ENCODE peak calls at places on chromosome 19, in seven cellular contexts. One of them, this sample, is unnamed.

GRCh38 chr19:16338470-16339360 is 14.1 kb downstream of the KLF2 start:
- DNase-seq in adipocyte: peak; percentile 81
- DNase-seq in effector memory CD4-positive, alpha-beta T cell: peak; percentile 28
- DNase-seq in Karpas-422: no peak
- DNase-seq in HCT116: peak; percentile 56
- DNase-seq in body of pancreas: no peak
- DNase-seq in stomach: no peak
- DNase-seq in this sample: no peak

GRCh38 chr19:43555185-43555770 is 20.0 kb downstream of the XRCC1 start:
- DNase-seq in adipocyte: peak; percentile 73
- DNase-seq in effector memory CD4-positive, alpha-beta T cell: peak; percentile 64
- DNase-seq in Karpas-422: peak; percentile 89
- DNase-seq in HCT116: no peak
- DNase-seq in body of pancreas: peak; percentile 71
- DNase-seq in stomach: peak; percentile 78
- DNase-seq in this sample: peak; percentile 71

GRCh38 chr19:50173144-50173543 is 10.1 kb upstream of the IZUMO2 start:
- DNase-seq in adipocyte: no peak
- DNase-seq in effector memory CD4-positive, alpha-beta T cell: no peak
- DNase-seq in Karpas-422: no peak
- DNase-seq in HCT116: no peak
- DNase-seq in body of pancreas: no peak
- DNase-seq in stomach: peak; percentile 39
- DNase-seq in this sample: no peak

GRCh38 chr19:14814982-14815381 is 20.0 kb downstream of the OR7A5 start:
- DNase-seq in adipocyte: no peak
- DNase-seq in effector memory CD4-positive, alpha-beta T cell: no peak
- DNase-seq in Karpas-422: no peak
- DNase-seq in HCT116: no peak
- DNase-seq in body of pancreas: no peak
- DNase-seq in stomach: no peak
- DNase-seq in this sample: no peak

GRCh38 chr19:42081584-42082258 is 5.8 kb downstream of the ZNF574 start:
- DNase-seq in adipocyte: peak; percentile 57
- DNase-seq in effector memory CD4-positive, alpha-beta T cell: no peak
- DNase-seq in Karpas-422: peak; percentile 83
- DNase-seq in HCT116: no peak
- DNase-seq in body of pancreas: peak; percentile 36
- DNase-seq in stomach: no peak
- DNase-seq in this sample: no peak

GRCh38 chr19:30692517-30692870 is 320.3 kb downstream of the ZNF536 start:
- DNase-seq in adipocyte: peak; percentile 41
- DNase-seq in effector memory CD4-positive, alpha-beta T cell: no peak
- DNase-seq in Karpas-422: no peak
- DNase-seq in HCT116: no peak
- DNase-seq in body of pancreas: no peak
- DNase-seq in stomach: no peak
- DNase-seq in this sample: no peak

GRCh38 chr19:28615966-28616365 is 597.0 kb downstream of the UQCRFS1 start:
- DNase-seq in adipocyte: no peak
- DNase-seq in effector memory CD4-positive, alpha-beta T cell: no peak
- DNase-seq in Karpas-422: no peak
- DNase-seq in HCT116: no peak
- DNase-seq in body of pancreas: no peak
- DNase-seq in stomach: no peak
- DNase-seq in this sample: no peak

GRCh38 chr19:53878786-53879144 is 3.2 kb upstream of the PRKCG start:
- DNase-seq in adipocyte: no peak
- DNase-seq in effector memory CD4-positive, alpha-beta T cell: no peak
- DNase-seq in Karpas-422: peak; percentile 14
- DNase-seq in HCT116: no peak
- DNase-seq in body of pancreas: no peak
- DNase-seq in stomach: no peak
- DNase-seq in this sample: no peak

GRCh38 chr19:7902796-7903243 is 857 bp upstream of the MAP2K7 start:
- DNase-seq in adipocyte: no peak
- DNase-seq in effector memory CD4-positive, alpha-beta T cell: no peak
- DNase-seq in Karpas-422: no peak
- DNase-seq in HCT116: no peak
- DNase-seq in body of pancreas: no peak
- DNase-seq in stomach: no peak
- DNase-seq in this sample: no peak

GRCh38 chr19:23409392-23410048 is 14.2 kb upstream of the ZNF91 start:
- DNase-seq in adipocyte: no peak
- DNase-seq in effector memory CD4-positive, alpha-beta T cell: no peak
- DNase-seq in Karpas-422: no peak
- DNase-seq in HCT116: no peak
- DNase-seq in body of pancreas: no peak
- DNase-seq in stomach: no peak
- DNase-seq in this sample: no peak

GRCh38 chr19:19659646-19660245 is 3.7 kb downstream of the ATP13A1 start:
- DNase-seq in adipocyte: no peak
- DNase-seq in effector memory CD4-positive, alpha-beta T cell: no peak
- DNase-seq in Karpas-422: no peak
- DNase-seq in HCT116: no peak
- DNase-seq in body of pancreas: no peak
- DNase-seq in stomach: no peak
- DNase-seq in this sample: no peak

GRCh38 chr19:55311797-55312196 is 13.3 kb downstream of the TMEM150B start:
- DNase-seq in adipocyte: no peak
- DNase-seq in effector memory CD4-positive, alpha-beta T cell: no peak
- DNase-seq in Karpas-422: no peak
- DNase-seq in HCT116: no peak
- DNase-seq in body of pancreas: no peak
- DNase-seq in stomach: no peak
- DNase-seq in this sample: no peak

GRCh38 chr19:15129856-15130580 is 22.8 kb downstream of the SYDE1 start:
- DNase-seq in adipocyte: no peak
- DNase-seq in effector memory CD4-positive, alpha-beta T cell: no peak
- DNase-seq in Karpas-422: peak; percentile 15
- DNase-seq in HCT116: peak; percentile 16
- DNase-seq in body of pancreas: peak; percentile 53
- DNase-seq in stomach: no peak
- DNase-seq in this sample: no peak

GRCh38 chr19:6372594-6373095 is at the start of gene ALKBH7:
- DNase-seq in adipocyte: peak; percentile 100
- DNase-seq in effector memory CD4-positive, alpha-beta T cell: peak; percentile 94
- DNase-seq in Karpas-422: peak; percentile 100
- DNase-seq in HCT116: peak; percentile 100
- DNase-seq in body of pancreas: peak; percentile 100
- DNase-seq in stomach: peak; percentile 99
- DNase-seq in this sample: peak; percentile 98

GRCh38 chr19:39413269-39413902 is 917 bp downstream of the PLEKHG2 start:
- DNase-seq in adipocyte: peak; percentile 82
- DNase-seq in effector memory CD4-positive, alpha-beta T cell: no peak
- DNase-seq in Karpas-422: peak; percentile 76
- DNase-seq in HCT116: no peak
- DNase-seq in body of pancreas: no peak
- DNase-seq in stomach: no peak
- DNase-seq in this sample: no peak

GRCh38 chr19:16535381-16535780 is 6.9 kb downstream of the CHERP start:
- DNase-seq in adipocyte: no peak
- DNase-seq in effector memory CD4-positive, alpha-beta T cell: no peak
- DNase-seq in Karpas-422: no peak
- DNase-seq in HCT116: no peak
- DNase-seq in body of pancreas: no peak
- DNase-seq in stomach: no peak
- DNase-seq in this sample: no peak

GRCh38 chr19:40055832-40056504 is at the start of gene ZNF780B:
- DNase-seq in adipocyte: peak; percentile 82
- DNase-seq in effector memory CD4-positive, alpha-beta T cell: peak; percentile 43
- DNase-seq in Karpas-422: peak; percentile 90
- DNase-seq in HCT116: peak; percentile 19
- DNase-seq in body of pancreas: peak; percentile 51
- DNase-seq in stomach: peak; percentile 67
- DNase-seq in this sample: peak; percentile 52

GRCh38 chr19:52992109-52993004 is 21.4 kb upstream of the ERVV-1 start:
- DNase-seq in adipocyte: no peak
- DNase-seq in effector memory CD4-positive, alpha-beta T cell: no peak
- DNase-seq in Karpas-422: no peak
- DNase-seq in HCT116: no peak
- DNase-seq in body of pancreas: peak; percentile 20
- DNase-seq in stomach: peak; percentile 27
- DNase-seq in this sample: no peak

GRCh38 chr19:39542198-39542597 is 2.2 kb upstream of the EID2 start:
- DNase-seq in adipocyte: no peak
- DNase-seq in effector memory CD4-positive, alpha-beta T cell: no peak
- DNase-seq in Karpas-422: no peak
- DNase-seq in HCT116: no peak
- DNase-seq in body of pancreas: no peak
- DNase-seq in stomach: no peak
- DNase-seq in this sample: no peak

GRCh38 chr19:2668188-2668763 is 34.2 kb downstream of the GNG7 start:
- DNase-seq in adipocyte: no peak
- DNase-seq in effector memory CD4-positive, alpha-beta T cell: no peak
- DNase-seq in Karpas-422: peak; percentile 78
- DNase-seq in HCT116: no peak
- DNase-seq in body of pancreas: no peak
- DNase-seq in stomach: no peak
- DNase-seq in this sample: no peak
- H3K4me3 ChIP-seq in adipocyte: no peak overlapping the region
- H3K4me3 ChIP-seq in effector memory CD4-positive, alpha-beta T cell: no peak overlapping the region
- H3K4me3 ChIP-seq in Karpas-422: peak overlapping the region; percentile 56
- H3K4me3 ChIP-seq in HCT116: no peak overlapping the region
- H3K4me3 ChIP-seq in body of pancreas: no peak overlapping the region
- H3K4me3 ChIP-seq in stomach: no peak overlapping the region
- H3K4me3 ChIP-seq in this sample: no peak overlapping the region

GRCh38 chr19:33217881-33218280 is 7.8 kb downstream of the SLC7A10 start:
- DNase-seq in adipocyte: no peak
- DNase-seq in effector memory CD4-positive, alpha-beta T cell: no peak
- DNase-seq in Karpas-422: no peak
- DNase-seq in HCT116: no peak
- DNase-seq in body of pancreas: no peak
- DNase-seq in stomach: no peak
- DNase-seq in this sample: no peak
- H3K27me3 ChIP-seq in adipocyte: peaks cover 22% of the 10 kb centered on the region
- H3K27me3 ChIP-seq in effector memory CD4-positive, alpha-beta T cell: no peaks in the 10 kb centered on the region
- H3K27me3 ChIP-seq in Karpas-422: no peaks in the 10 kb centered on the region
- H3K27me3 ChIP-seq in HCT116: no peaks in the 10 kb centered on the region
- H3K27me3 ChIP-seq in body of pancreas: no peaks in the 10 kb centered on the region
- H3K27me3 ChIP-seq in stomach: no peaks in the 10 kb centered on the region
- H3K27me3 ChIP-seq in this sample: no peaks in the 10 kb centered on the region

GRCh38 chr19:1103691-1104451 is at the start of gene GPX4:
- DNase-seq in adipocyte: peak; percentile 100
- DNase-seq in effector memory CD4-positive, alpha-beta T cell: peak; percentile 96
- DNase-seq in Karpas-422: peak; percentile 100
- DNase-seq in HCT116: peak; percentile 98
- DNase-seq in body of pancreas: peak; percentile 100
- DNase-seq in stomach: peak; percentile 100
- DNase-seq in this sample: peak; percentile 96

GRCh38 chr19:1105217-1105872 is 1.6 kb downstream of the GPX4 start:
- DNase-seq in adipocyte: peak; percentile 28
- DNase-seq in effector memory CD4-positive, alpha-beta T cell: no peak
- DNase-seq in Karpas-422: no peak
- DNase-seq in HCT116: no peak
- DNase-seq in body of pancreas: no peak
- DNase-seq in stomach: no peak
- DNase-seq in this sample: no peak

GRCh38 chr19:1104452-1105216 is 840 bp downstream of the GPX4 start:
- DNase-seq in adipocyte: peak; percentile 85
- DNase-seq in effector memory CD4-positive, alpha-beta T cell: peak; percentile 68
- DNase-seq in Karpas-422: peak; percentile 90
- DNase-seq in HCT116: no peak
- DNase-seq in body of pancreas: peak; percentile 71
- DNase-seq in stomach: peak; percentile 69
- DNase-seq in this sample: no peak

GRCh38 chr19:1101337-1101698 is 2.5 kb upstream of the GPX4 start:
- DNase-seq in adipocyte: no peak
- DNase-seq in effector memory CD4-positive, alpha-beta T cell: no peak
- DNase-seq in Karpas-422: no peak
- DNase-seq in HCT116: no peak
- DNase-seq in body of pancreas: no peak
- DNase-seq in stomach: peak; percentile 44
- DNase-seq in this sample: no peak

DNA sequence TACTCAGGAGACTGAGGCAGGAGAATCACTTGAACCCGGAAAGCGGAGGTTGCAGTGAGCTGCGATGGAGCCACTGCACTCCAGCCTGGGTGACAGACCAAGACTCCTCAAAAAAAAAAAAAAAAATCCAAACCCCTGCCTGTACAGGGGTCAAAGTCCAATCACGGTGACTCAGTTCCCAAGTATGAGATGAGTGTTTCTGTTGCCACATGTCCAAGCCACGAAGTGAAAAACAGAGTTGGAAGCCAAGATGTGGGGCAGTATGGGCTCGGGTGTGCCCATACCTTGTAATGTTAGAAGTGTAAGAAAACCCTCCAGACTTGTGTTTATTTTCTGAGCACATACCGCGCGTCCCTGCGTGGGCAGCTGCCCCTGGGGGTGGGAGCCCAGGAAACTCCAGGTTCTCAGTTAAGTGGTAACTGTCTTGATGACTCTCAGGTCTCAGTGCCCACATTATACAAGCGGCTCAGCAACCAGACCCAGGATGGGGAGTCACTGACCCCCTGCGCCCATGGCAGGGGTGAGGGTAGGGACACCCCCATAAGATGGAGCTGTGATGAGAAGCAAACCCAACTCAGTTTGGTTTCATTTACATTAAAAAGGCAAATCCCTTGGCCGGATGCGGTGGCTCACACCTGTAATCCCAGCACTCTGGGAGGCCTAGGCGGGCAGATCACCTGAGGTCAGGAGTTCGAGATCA is 1.2 kb upstream of the GPX4 start:
- DNase-seq in adipocyte: peak; percentile 97
- DNase-seq in effector memory CD4-positive, alpha-beta T cell: no peak
- DNase-seq in Karpas-422: no peak
- DNase-seq in HCT116: peak; percentile 95
- DNase-seq in body of pancreas: peak; percentile 89
- DNase-seq in stomach: peak; percentile 64
- DNase-seq in this sample: no peak
- H3K4me3 ChIP-seq in adipocyte: peak overlapping the region; percentile 63
- H3K4me3 ChIP-seq in effector memory CD4-positive, alpha-beta T cell: no peak overlapping the region
- H3K4me3 ChIP-seq in Karpas-422: no peak overlapping the region
- H3K4me3 ChIP-seq in HCT116: peak overlapping the region; percentile 59
- H3K4me3 ChIP-seq in body of pancreas: no peak overlapping the region
- H3K4me3 ChIP-seq in stomach: no peak overlapping the region
- H3K4me3 ChIP-seq in this sample: no peak overlapping the region

GRCh38 chr19:13017306-13018036 is 22.2 kb downstream of the NFIX start:
- DNase-seq in adipocyte: no peak
- DNase-seq in effector memory CD4-positive, alpha-beta T cell: no peak
- DNase-seq in Karpas-422: no peak
- DNase-seq in HCT116: no peak
- DNase-seq in body of pancreas: no peak
- DNase-seq in stomach: no peak
- DNase-seq in this sample: no peak

GRCh38 chr19:13019330-13019729 is 24.1 kb downstream of the NFIX start:
- DNase-seq in adipocyte: no peak
- DNase-seq in effector memory CD4-positive, alpha-beta T cell: no peak
- DNase-seq in Karpas-422: no peak
- DNase-seq in HCT116: no peak
- DNase-seq in body of pancreas: no peak
- DNase-seq in stomach: no peak
- DNase-seq in this sample: no peak

GRCh38 chr19:13016628-13017305 is 21.5 kb downstream of the NFIX start:
- DNase-seq in adipocyte: no peak
- DNase-seq in effector memory CD4-positive, alpha-beta T cell: no peak
- DNase-seq in Karpas-422: no peak
- DNase-seq in HCT116: no peak
- DNase-seq in body of pancreas: no peak
- DNase-seq in stomach: no peak
- DNase-seq in this sample: no peak

GRCh38 chr19:13020002-13020414 is 24.7 kb downstream of the NFIX start:
- DNase-seq in adipocyte: no peak
- DNase-seq in effector memory CD4-positive, alpha-beta T cell: no peak
- DNase-seq in Karpas-422: no peak
- DNase-seq in HCT116: no peak
- DNase-seq in body of pancreas: no peak
- DNase-seq in stomach: no peak
- DNase-seq in this sample: no peak

GRCh38 chr19:13018037-13018914 is 23.0 kb downstream of the NFIX start:
- DNase-seq in adipocyte: peak; percentile 12
- DNase-seq in effector memory CD4-positive, alpha-beta T cell: no peak
- DNase-seq in Karpas-422: no peak
- DNase-seq in HCT116: no peak
- DNase-seq in body of pancreas: no peak
- DNase-seq in stomach: peak; percentile 68
- DNase-seq in this sample: no peak
- H3K27me3 ChIP-seq in adipocyte: no peaks in the 10 kb centered on the region
- H3K27me3 ChIP-seq in effector memory CD4-positive, alpha-beta T cell: peaks cover 30% of the 10 kb centered on the region
- H3K27me3 ChIP-seq in Karpas-422: no peaks in the 10 kb centered on the region
- H3K27me3 ChIP-seq in HCT116: no peaks in the 10 kb centered on the region
- H3K27me3 ChIP-seq in body of pancreas: no peaks in the 10 kb centered on the region
- H3K27me3 ChIP-seq in stomach: no peaks in the 10 kb centered on the region
- H3K27me3 ChIP-seq in this sample: peaks cover 82% of the 10 kb centered on the region

This sample was measured in iPS DF 6.9.